ENCODE peak calls at places on chromosomes 7 and 10, in five cellular contexts. One of them, this sample, is unnamed.
A peak's percentile ranks its signal among the peaks of the same experiment; 100 is the strongest.

GRCh38 chr10:119274519-119275045 is 67.2 kb downstream of the GRK5 start:
- DNase-seq in coronary artery: no peak
- DNase-seq in astrocyte of the spinal cord: no peak
- DNase-seq in A549: no peak
- DNase-seq in AG10803: no peak
- DNase-seq in this sample: no peak

GRCh38 chr7:122305475-122306319 is 1.1 kb upstream of the FEZF1 start:
- DNase-seq in AG10803: no peak
- DNase-seq in A549: peak; percentile 22
- DNase-seq in astrocyte of the spinal cord: peak; percentile 33
- DNase-seq in coronary artery: no peak
- DNase-seq in this sample: no peak

GRCh38 chr7:113824117-113824823 is 94.5 kb downstream of the PPP1R3A start:
- DNase-seq in AG10803: no peak
- DNase-seq in coronary artery: no peak
- DNase-seq in A549: no peak
- DNase-seq in astrocyte of the spinal cord: peak; percentile 13
- DNase-seq in this sample: no peak

GRCh38 chr7:65409363-65409762 is 35.7 kb downstream of the ZNF92 start:
- DNase-seq in astrocyte of the spinal cord: no peak
- DNase-seq in AG10803: no peak
- DNase-seq in A549: no peak
- DNase-seq in coronary artery: no peak
- DNase-seq in this sample: no peak

GRCh38 chr7:157543276-157543675 is 206.5 kb downstream of the DNAJB6 start:
- DNase-seq in A549: no peak
- DNase-seq in coronary artery: no peak
- DNase-seq in AG10803: no peak
- DNase-seq in astrocyte of the spinal cord: no peak
- DNase-seq in this sample: no peak

GRCh38 chr10:109866168-109866994 is 56.9 kb downstream of the XPNPEP1 start:
- DNase-seq in coronary artery: no peak
- DNase-seq in astrocyte of the spinal cord: no peak
- DNase-seq in A549: peak; percentile 21
- DNase-seq in AG10803: no peak
- DNase-seq in this sample: no peak

GRCh38 chr10:132329565-132330485 is 2.2 kb upstream of the LRRC27 start:
- DNase-seq in coronary artery: no peak
- DNase-seq in astrocyte of the spinal cord: peak; percentile 65
- DNase-seq in A549: peak; percentile 72
- DNase-seq in AG10803: peak; percentile 63
- DNase-seq in this sample: peak; percentile 45

GRCh38 chr7:102073931-102074880 is 212.5 kb upstream of the SH2B2 start:
- DNase-seq in coronary artery: no peak
- DNase-seq in astrocyte of the spinal cord: no peak
- DNase-seq in A549: no peak
- DNase-seq in AG10803: peak; percentile 39
- DNase-seq in this sample: no peak

GRCh38 chr10:58511765-58512469 is 755 bp upstream of the BICC1 start:
- DNase-seq in coronary artery: no peak
- DNase-seq in AG10803: peak; percentile 25
- DNase-seq in astrocyte of the spinal cord: no peak
- DNase-seq in A549: peak; percentile 17
- DNase-seq in this sample: no peak

GRCh38 chr7:223118-223800 is 30.9 kb downstream of the FAM20C start:
- DNase-seq in AG10803: no peak
- DNase-seq in coronary artery: no peak
- DNase-seq in A549: no peak
- DNase-seq in astrocyte of the spinal cord: no peak
- DNase-seq in this sample: no peak

GRCh38 chr10:67256984-67257383 is 331.1 kb downstream of the LRRTM3 start:
- DNase-seq in A549: no peak
- DNase-seq in AG10803: no peak
- DNase-seq in astrocyte of the spinal cord: no peak
- DNase-seq in coronary artery: no peak
- DNase-seq in this sample: no peak

GRCh38 chr10:21494221-21495001 is 31.1 kb downstream of the SKIDA1 start:
- DNase-seq in A549: peak; percentile 66
- DNase-seq in astrocyte of the spinal cord: peak; percentile 68
- DNase-seq in coronary artery: peak; percentile 76
- DNase-seq in AG10803: peak; percentile 28
- DNase-seq in this sample: no peak

GRCh38 chr7:148585399-148585798 is 5.2 kb upstream of the C7orf33 start:
- DNase-seq in coronary artery: no peak
- DNase-seq in astrocyte of the spinal cord: no peak
- DNase-seq in A549: no peak
- DNase-seq in AG10803: no peak
- DNase-seq in this sample: no peak

GRCh38 chr10:131814567-131815290 is 86.1 kb upstream of the PPP2R2D start:
- DNase-seq in A549: no peak
- DNase-seq in AG10803: no peak
- DNase-seq in coronary artery: peak; percentile 50
- DNase-seq in astrocyte of the spinal cord: no peak
- DNase-seq in this sample: no peak

GRCh38 chr10:98435178-98435577 is 11.6 kb downstream of the HPS1 start:
- DNase-seq in astrocyte of the spinal cord: no peak
- DNase-seq in coronary artery: no peak
- DNase-seq in A549: no peak
- DNase-seq in AG10803: no peak
- DNase-seq in this sample: no peak

GRCh38 chr7:95276114-95276513 is 48.2 kb downstream of the PON1 start:
- DNase-seq in astrocyte of the spinal cord: no peak
- DNase-seq in coronary artery: no peak
- DNase-seq in AG10803: no peak
- DNase-seq in A549: no peak
- DNase-seq in this sample: no peak

GRCh38 chr10:124944982-124945381 is 3.1 kb downstream of the ZRANB1 start:
- DNase-seq in astrocyte of the spinal cord: peak; percentile 30
- DNase-seq in coronary artery: no peak
- DNase-seq in AG10803: peak; percentile 86
- DNase-seq in A549: no peak
- DNase-seq in this sample: no peak

GRCh38 chr7:17521437-17521836 is 223.0 kb downstream of the AHR start:
- DNase-seq in A549: no peak
- DNase-seq in astrocyte of the spinal cord: peak; percentile 92
- DNase-seq in AG10803: peak; percentile 75
- DNase-seq in coronary artery: no peak
- DNase-seq in this sample: no peak

GRCh38 chr7:99994819-99995218 is 19.0 kb upstream of the AZGP1 start:
- DNase-seq in A549: no peak
- DNase-seq in coronary artery: no peak
- DNase-seq in AG10803: no peak
- DNase-seq in astrocyte of the spinal cord: no peak
- DNase-seq in this sample: no peak

GRCh38 chr7:158710651-158711102 is 6.1 kb upstream of the NCAPG2 start:
- DNase-seq in coronary artery: no peak
- DNase-seq in astrocyte of the spinal cord: peak; percentile 75
- DNase-seq in A549: no peak
- DNase-seq in AG10803: peak; percentile 78
- DNase-seq in this sample: no peak

GRCh38 chr7:18960735-18961134 is 156.7 kb downstream of the TWIST1 start:
- DNase-seq in AG10803: no peak
- DNase-seq in A549: no peak
- DNase-seq in coronary artery: no peak
- DNase-seq in astrocyte of the spinal cord: no peak
- DNase-seq in this sample: no peak

GRCh38 chr10:13593560-13593959 is 6.8 kb downstream of the PRPF18 start:
- DNase-seq in coronary artery: no peak
- DNase-seq in astrocyte of the spinal cord: no peak
- DNase-seq in AG10803: peak; percentile 75
- DNase-seq in A549: no peak
- DNase-seq in this sample: no peak

GRCh38 chr10:84264611-84265141 is 19.8 kb downstream of the RGR start:
- DNase-seq in astrocyte of the spinal cord: peak; percentile 63
- DNase-seq in AG10803: peak; percentile 50
- DNase-seq in coronary artery: no peak
- DNase-seq in A549: peak; percentile 58
- DNase-seq in this sample: no peak

GRCh38 chr10:105875050-105875449 is 1234.0 kb downstream of the SORCS3 start:
- DNase-seq in coronary artery: no peak
- DNase-seq in astrocyte of the spinal cord: no peak
- DNase-seq in A549: no peak
- DNase-seq in AG10803: no peak
- DNase-seq in this sample: no peak

GRCh38 chr10:63375859-63376258 is 89.9 kb downstream of the JMJD1C start:
- DNase-seq in A549: no peak
- DNase-seq in AG10803: peak; percentile 65
- DNase-seq in astrocyte of the spinal cord: peak; percentile 37
- DNase-seq in coronary artery: no peak
- DNase-seq in this sample: no peak

GRCh38 chr10:127577376-127577775 is 28.3 kb downstream of the NPS start:
- DNase-seq in AG10803: peak; percentile 14
- DNase-seq in A549: no peak
- DNase-seq in astrocyte of the spinal cord: peak; percentile 17
- DNase-seq in coronary artery: no peak
- DNase-seq in this sample: no peak

GRCh38 chr7:155763721-155764431 is 48.4 kb downstream of the SHH start:
- DNase-seq in coronary artery: no peak
- DNase-seq in A549: no peak
- DNase-seq in astrocyte of the spinal cord: peak; percentile 80
- DNase-seq in AG10803: peak; percentile 21
- DNase-seq in this sample: no peak

GRCh38 chr10:92387289-92387940 is 96.4 kb downstream of the MARCHF5 start:
- DNase-seq in coronary artery: no peak
- DNase-seq in astrocyte of the spinal cord: peak; percentile 58
- DNase-seq in A549: peak; percentile 72
- DNase-seq in AG10803: peak; percentile 37
- DNase-seq in this sample: peak; percentile 36

GRCh38 chr7:38195804-38196595 is 18.0 kb downstream of the STARD3NL start:
- DNase-seq in coronary artery: no peak
- DNase-seq in A549: peak; percentile 20
- DNase-seq in astrocyte of the spinal cord: peak; percentile 52
- DNase-seq in AG10803: peak; percentile 62
- DNase-seq in this sample: no peak

GRCh38 chr10:102675887-102676616 is 31.8 kb downstream of the TRIM8 start:
- DNase-seq in A549: no peak
- DNase-seq in coronary artery: peak; percentile 73
- DNase-seq in astrocyte of the spinal cord: peak; percentile 95
- DNase-seq in AG10803: peak; percentile 96
- DNase-seq in this sample: peak; percentile 72

GRCh38 chr10:126892150-126892872 is 12.9 kb upstream of the DOCK1 start:
- DNase-seq in coronary artery: no peak
- DNase-seq in astrocyte of the spinal cord: no peak
- DNase-seq in A549: no peak
- DNase-seq in AG10803: no peak
- DNase-seq in this sample: no peak

DNA sequence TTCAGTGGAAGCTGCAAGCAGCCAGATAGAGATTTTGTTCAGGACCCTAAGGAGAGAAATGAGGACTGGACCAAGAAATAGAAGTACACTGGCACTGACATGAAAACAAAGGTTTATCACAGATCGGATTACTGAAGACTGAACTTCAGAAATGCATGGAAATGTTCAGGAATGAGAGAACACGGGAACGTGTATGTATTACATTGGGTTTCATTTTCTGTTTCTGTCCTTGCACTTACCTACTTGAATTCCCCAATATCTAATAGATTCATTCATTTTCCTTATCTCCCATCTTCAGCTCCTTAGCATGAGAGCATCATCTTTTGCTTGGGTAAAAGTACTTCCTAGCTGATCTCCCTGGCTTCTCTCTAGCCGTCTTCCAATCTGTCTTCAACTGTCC is 114.5 kb downstream of the CACNB2 start:
- DNase-seq in A549: no peak
- DNase-seq in astrocyte of the spinal cord: no peak
- DNase-seq in AG10803: no peak
- DNase-seq in coronary artery: no peak
- DNase-seq in this sample: no peak
- H3K4me3 ChIP-seq in A549: no peak overlapping the region
- H3K4me3 ChIP-seq in astrocyte of the spinal cord: no peak overlapping the region
- H3K4me3 ChIP-seq in AG10803: no peak overlapping the region
- H3K4me3 ChIP-seq in coronary artery: no peak overlapping the region
- H3K4me3 ChIP-seq in this sample: no peak overlapping the region

DNA sequence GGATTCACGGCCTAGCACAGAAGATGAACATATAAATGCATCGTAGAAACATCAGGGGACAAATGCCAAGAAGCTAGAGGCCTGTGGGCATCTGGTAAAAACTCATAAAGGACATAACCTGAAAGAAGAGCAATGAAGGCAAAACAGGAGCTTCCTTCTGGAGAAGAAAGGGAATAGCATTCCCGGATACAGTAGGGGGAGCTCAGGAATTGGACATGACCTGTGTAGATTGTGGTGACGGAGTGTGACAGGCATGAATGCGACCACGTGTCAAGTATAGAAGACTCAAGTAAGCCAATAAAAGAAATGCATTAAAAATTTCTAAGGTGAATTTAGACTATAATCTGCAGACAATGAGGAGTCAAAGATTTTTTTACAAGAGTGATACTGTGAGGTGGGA is 270.1 kb downstream of the AGMO start:
- DNase-seq in astrocyte of the spinal cord: no peak
- DNase-seq in coronary artery: no peak
- DNase-seq in AG10803: no peak
- DNase-seq in A549: peak; percentile 12
- DNase-seq in this sample: no peak
- TF ChIP-seq CTCF in astrocyte of the spinal cord: no peak
- TF ChIP-seq CTCF in coronary artery: no peak
- TF ChIP-seq CTCF in AG10803: no peak
- TF ChIP-seq CTCF in A549: no peak
- TF ChIP-seq CTCF in this sample: no peak

GRCh38 chr7:131234719-131235488 is 92.8 kb upstream of the MKLN1 start:
- DNase-seq in A549: no peak
- DNase-seq in coronary artery: no peak
- DNase-seq in astrocyte of the spinal cord: no peak
- DNase-seq in AG10803: no peak
- DNase-seq in this sample: no peak
- H3K4me3 ChIP-seq in A549: peak overlapping the region; percentile 27
- H3K4me3 ChIP-seq in coronary artery: no peak overlapping the region
- H3K4me3 ChIP-seq in astrocyte of the spinal cord: no peak overlapping the region
- H3K4me3 ChIP-seq in AG10803: no peak overlapping the region
- H3K4me3 ChIP-seq in this sample: no peak overlapping the region

DNA sequence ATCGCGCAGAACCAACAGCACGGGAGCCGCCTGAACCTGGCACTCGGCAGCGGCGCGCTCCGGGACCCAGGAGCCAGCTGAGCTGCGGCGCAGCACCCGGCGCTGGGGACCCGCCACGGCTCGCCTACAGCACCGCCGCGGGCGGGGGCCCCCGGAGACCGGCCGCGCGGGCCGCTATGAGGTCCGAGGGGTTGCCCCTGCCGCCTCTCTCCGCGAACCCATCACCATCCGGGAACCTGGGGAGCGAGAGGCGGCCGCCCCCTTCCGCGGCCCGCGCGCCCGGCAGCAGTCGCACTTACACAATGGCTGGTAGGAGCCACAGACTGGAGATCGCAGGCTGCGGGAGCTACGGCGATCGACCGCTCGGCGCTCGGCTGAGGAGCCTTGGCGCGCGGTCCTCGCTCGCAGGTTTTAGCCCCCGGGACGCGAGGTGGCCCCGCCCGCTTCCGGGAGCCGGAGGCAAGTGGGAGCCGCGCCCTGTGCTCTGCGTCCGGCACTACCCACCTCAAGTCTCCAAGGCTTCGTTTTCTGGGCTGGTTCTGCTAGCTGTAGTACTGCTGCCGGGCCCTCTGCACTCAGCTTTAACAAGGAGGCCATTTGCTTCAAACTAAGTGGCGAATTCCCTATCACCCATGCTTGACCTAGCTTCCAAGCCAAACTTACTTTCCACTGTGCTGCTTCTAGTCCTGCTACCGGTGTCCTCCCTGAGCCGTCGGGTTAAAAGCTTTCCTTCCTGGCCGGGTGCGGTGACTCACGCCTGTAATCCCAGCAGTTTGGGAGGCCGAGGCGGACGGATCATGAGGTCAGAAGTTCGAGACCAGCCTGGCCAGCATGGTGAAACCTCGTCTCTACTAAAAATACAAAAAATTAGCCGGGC is at the start of gene TPK1:
- DNase-seq in astrocyte of the spinal cord: peak; percentile 95
- DNase-seq in A549: peak; percentile 95
- DNase-seq in AG10803: peak; percentile 94
- DNase-seq in coronary artery: peak; percentile 92
- DNase-seq in this sample: peak; percentile 79
- TF ChIP-seq CTCF in astrocyte of the spinal cord: no peak
- TF ChIP-seq CTCF in A549: no peak
- TF ChIP-seq CTCF in AG10803: no peak
- TF ChIP-seq CTCF in coronary artery: no peak
- TF ChIP-seq CTCF in this sample: no peak

This sample was measured in HFF-Myc.